ENCODE peak calls at places on chromosomes 16 and 17, in seven cellular contexts. T is stomach, C is H1, X is transverse colon, B is HCT116, L is sigmoid colon, S is breast epithelium. E is an unnamed sample.

GRCh38 chr16:89198417-89199240 is 1.7 kb downstream of the SLC22A31 start:
- DNase-seq in T (no peak), C (no peak), X (no peak), B (no peak), L (no peak), S (no peak), E (peak; percentile 69)

GRCh38 chr16:87720411-87720810 is 45.4 kb downstream of the KLHDC4 start:
- DNase-seq in T (no peak), C (no peak), X (no peak), B (no peak), L (no peak), S (no peak), E (no peak)

GRCh38 chr16:9854665-9855064 is 327.6 kb downstream of the GRIN2A start:
- DNase-seq in T (no peak), C (no peak), X (no peak), B (no peak), L (no peak), S (no peak), E (no peak)

GRCh38 chr16:3134338-3135119 is at the start of gene ZNF213:
- DNase-seq in T (peak; percentile 96), C (peak; percentile 93), X (peak; percentile 97), B (peak; percentile 95), L (peak; percentile 99), S (peak; percentile 98), E (peak; percentile 96)

GRCh38 chr17:40175928-40176327 is 1.3 kb upstream of the RAPGEFL1 start:
- DNase-seq in T (no peak), C (no peak), X (no peak), B (no peak), L (no peak), S (no peak), E (no peak)

GRCh38 chr17:36183001-36183810 is 6.8 kb upstream of the TBC1D3B start:
- DNase-seq in T (peak; percentile 67), C (no peak), X (peak; percentile 68), B (peak; percentile 39), L (peak; percentile 79), S (peak; percentile 68), E (peak; percentile 91)

GRCh38 chr16:70573451-70574121 is 50.0 kb downstream of the SF3B3 start:
- DNase-seq in T (no peak), C (no peak), X (no peak), B (no peak), L (peak; percentile 83), S (no peak), E (no peak)

GRCh38 chr17:72602517-72603345 is 481.9 kb downstream of the SOX9 start:
- DNase-seq in T (peak; percentile 47), C (peak; percentile 38), X (peak; percentile 72), B (peak; percentile 72), L (no peak), S (no peak), E (no peak)

GRCh38 chr16:67265834-67266233 is 13.5 kb upstream of the PLEKHG4 start:
- DNase-seq in T (no peak), C (no peak), X (no peak), B (no peak), L (peak; percentile 44), S (no peak), E (no peak)

GRCh38 chr17:7650509-7651096 is at the start of gene ATP1B2:
- DNase-seq in T (peak; percentile 72), C (peak; percentile 72), X (peak; percentile 75), B (no peak), L (peak; percentile 93), S (peak; percentile 41), E (peak; percentile 90)

GRCh38 chr16:19912445-19913305 is 28.0 kb upstream of the GPRC5B start:
- DNase-seq in T (no peak), C (no peak), X (no peak), B (peak; percentile 8), L (no peak), S (no peak), E (no peak)

GRCh38 chr16:7351572-7351971 is 18.9 kb downstream of the RBFOX1 start:
- DNase-seq in T (no peak), C (no peak), X (no peak), B (no peak), L (no peak), S (no peak), E (no peak)

GRCh38 chr17:7825206-7825980 is 8.6 kb upstream of the KDM6B start:
- DNase-seq in T (no peak), C (no peak), X (no peak), B (no peak), L (peak; percentile 32), S (no peak), E (peak; percentile 15)

GRCh38 chr17:8159459-8160223 is 3.1 kb downstream of the VAMP2 start:
- DNase-seq in T (no peak), C (no peak), X (no peak), B (no peak), L (peak; percentile 64), S (no peak), E (peak; percentile 55)

GRCh38 chr17:38605230-38605851 is 411 bp downstream of the SRCIN1 start:
- DNase-seq in T (no peak), C (no peak), X (no peak), B (no peak), L (no peak), S (no peak), E (no peak)

GRCh38 chr16:66551362-66551761 is 1.0 kb upstream of the CKLF start:
- DNase-seq in T (no peak), C (no peak), X (peak; percentile 60), B (peak; percentile 36), L (no peak), S (no peak), E (peak; percentile 85)

GRCh38 chr17:13775450-13775849 is 173.7 kb upstream of the HS3ST3A1 start:
- DNase-seq in T (no peak), C (no peak), X (no peak), B (no peak), L (no peak), S (no peak), E (no peak)

GRCh38 chr16:56883586-56883985 is 18.6 kb downstream of the SLC12A3 start:
- DNase-seq in T (no peak), C (no peak), X (no peak), B (no peak), L (no peak), S (no peak), E (no peak)

GRCh38 chr16:57536306-57537193 is at the start of gene CCDC102A:
- DNase-seq in T (peak; percentile 28), C (no peak), X (no peak), B (no peak), L (no peak), S (peak; percentile 27), E (no peak)

GRCh38 chr17:76546556-76547182 is 6.8 kb downstream of the PRCD start:
- DNase-seq in T (peak; percentile 62), C (no peak), X (no peak), B (no peak), L (no peak), S (no peak), E (peak; percentile 66)

GRCh38 chr16:1113889-1114526 is 18.0 kb upstream of the C1QTNF8 start:
- DNase-seq in T (no peak), C (no peak), X (no peak), B (no peak), L (no peak), S (no peak), E (no peak)
- TF ChIP-seq POLR2AphosphoS5 in T (no peak), C (no peak), X (no peak), B (no peak), L (no peak), S (no peak), E (no peak)

GRCh38 chr17:58331815-58332719 is 3.5 kb upstream of the TSPOAP1 start:
- DNase-seq in T (peak; percentile 74), C (no peak), X (peak; percentile 84), B (no peak), L (no peak), S (no peak), E (peak; percentile 99)
- TF ChIP-seq POLR2A in T (no peak), C (no peak), X (peak; percentile 90), B (no peak), L (peak; percentile 55), S (no peak), E (peak; percentile 99)

DNA sequence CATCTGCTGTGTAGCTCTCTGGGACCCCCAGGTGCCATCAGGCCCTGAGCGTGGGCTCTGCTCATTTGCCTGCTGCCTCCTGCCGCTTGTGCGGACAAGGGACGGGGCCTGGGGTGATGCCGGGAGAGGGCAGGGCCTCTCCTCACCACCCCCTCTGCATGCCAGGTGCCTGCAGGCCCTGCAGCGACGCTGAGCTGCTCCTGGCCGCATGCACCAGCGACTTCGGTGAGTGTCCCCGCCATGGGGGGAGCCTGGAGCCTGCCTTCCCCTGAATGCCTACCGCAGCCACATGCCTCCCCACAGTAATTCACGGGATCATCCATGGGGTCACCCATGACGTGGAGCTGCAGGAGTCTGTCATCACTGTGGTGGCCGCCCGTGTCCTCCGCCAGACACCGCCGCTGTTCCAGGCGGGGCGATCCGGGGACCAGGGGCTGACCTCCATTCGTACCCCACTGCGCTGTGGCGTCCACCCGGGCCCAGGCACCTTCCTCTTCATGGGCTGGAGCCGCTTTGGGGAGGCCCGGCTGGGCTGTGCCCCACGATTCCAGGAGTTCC is 1.9 kb downstream of the METRN start:
- DNase-seq in T (no peak), C (no peak), X (no peak), B (no peak), L (no peak), S (no peak), E (no peak)
- H3K4me1 ChIP-seq in T (peaks cover 66% of the 10 kb centered on the region), C (peaks cover 25% of the 10 kb centered on the region), X (peaks cover 51% of the 10 kb centered on the region), B (peaks cover 75% of the 10 kb centered on the region), L (peaks cover 50% of the 10 kb centered on the region), S (peaks cover 22% of the 10 kb centered on the region), E (peaks cover 19% of the 10 kb centered on the region)

DNA sequence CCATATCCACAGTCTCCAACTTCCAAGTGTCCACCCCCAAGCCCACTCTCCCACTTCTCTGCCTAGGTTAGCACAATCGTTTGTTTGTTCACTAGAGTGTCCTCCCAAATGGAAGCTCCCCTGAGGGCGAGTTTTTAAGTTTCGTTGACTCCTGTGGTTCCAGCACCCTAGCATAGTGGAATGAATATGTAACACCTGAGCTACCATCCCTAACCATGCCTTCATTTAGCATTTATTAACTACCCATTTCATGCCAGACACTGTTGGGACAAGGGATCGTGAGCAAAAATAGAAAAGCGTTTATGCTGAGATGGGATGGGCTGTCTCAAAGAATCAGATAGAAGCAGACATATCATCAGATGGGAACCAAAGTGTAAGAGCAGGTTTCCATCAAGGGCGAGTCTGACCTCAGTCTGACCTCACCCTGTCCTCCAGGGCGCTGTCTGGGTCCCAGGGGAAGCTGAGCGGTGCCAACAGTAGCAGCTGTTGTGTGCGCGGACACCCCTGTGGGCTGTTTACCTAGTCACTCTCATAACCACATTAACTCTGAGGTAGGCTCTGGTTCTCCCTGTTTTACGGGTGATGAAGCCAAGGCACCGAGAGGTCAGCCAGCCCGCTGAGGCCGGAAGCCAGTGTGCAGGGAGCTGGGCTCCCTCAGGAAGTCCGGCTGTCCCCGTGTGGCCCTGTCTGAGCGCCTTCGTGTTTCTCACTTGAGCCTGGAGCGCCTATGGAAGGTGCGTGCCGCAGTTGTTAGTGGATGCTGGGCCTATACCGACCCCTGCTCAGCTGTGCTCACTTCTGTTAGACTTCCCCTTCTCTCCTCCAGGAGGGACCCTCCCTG is 6.2 kb downstream of the CNP start:
- DNase-seq in T (peak; percentile 82), C (no peak), X (no peak), B (no peak), L (no peak), S (peak; percentile 83), E (peak; percentile 75)
- TF ChIP-seq POLR2AphosphoS5 in T (peak; percentile 48), C (peak; percentile 20), X (no peak), B (no peak), L (no peak), S (peak; percentile 84), E (peak; percentile 50)

E was measured in spleen.